ENCODE peak calls at places on chromosomes 1 and 21, in six cellular contexts. K, E, C, Z, V and J are unnamed samples.

GRCh38 chr1:72915581-72915980 is 633.2 kb upstream of the NEGR1 start:
- DNase-seq in K (peak), E (no peak), C (no peak), Z (no peak), V (no peak), J (no peak)

GRCh38 chr1:243287652-243288051 is 31.8 kb downstream of the SDCCAG8 start:
- DNase-seq in K (no peak), E (no peak), C (no peak), Z (no peak), V (no peak), J (no peak)

GRCh38 chr1:7432896-7433380 is 338.2 kb upstream of the VAMP3 start:
- DNase-seq in K (no peak), E (no peak), C (no peak), Z (no peak), V (no peak), J (no peak)

GRCh38 chr1:245156736-245157505 is 2.1 kb downstream of the KIF26B start:
- DNase-seq in K (peak), E (no peak), C (no peak), Z (no peak), V (no peak), J (no peak)

GRCh38 chr1:65632230-65632629 is 160.5 kb upstream of the PDE4B start:
- DNase-seq in K (no peak), E (no peak), C (no peak), Z (no peak), V (no peak), J (no peak)

GRCh38 chr1:7783178-7783711 is 846 bp upstream of the PER3 start:
- DNase-seq in K (no peak), E (peak), C (no peak), Z (peak), V (no peak), J (no peak)

GRCh38 chr21:15206514-15206913 is 141.7 kb upstream of the NRIP1 start:
- DNase-seq in K (no peak), E (no peak), C (no peak), Z (no peak), V (no peak), J (no peak)

GRCh38 chr1:234886081-234886874 is 242.4 kb downstream of the TOMM20 start:
- DNase-seq in K (no peak), E (no peak), C (no peak), Z (no peak), V (no peak), J (no peak)

GRCh38 chr1:64933296-64934070 is 32.9 kb downstream of the JAK1 start:
- DNase-seq in K (no peak), E (no peak), C (no peak), Z (peak), V (no peak), J (no peak)

GRCh38 chr1:46613661-46614603 is 2.7 kb downstream of the MOB3C start:
- DNase-seq in K (peak), E (peak), C (no peak), Z (peak), V (no peak), J (peak)

GRCh38 chr1:99943238-99943794 is 26.5 kb upstream of the SLC35A3 start:
- DNase-seq in K (no peak), E (no peak), C (no peak), Z (no peak), V (no peak), J (no peak)

GRCh38 chr1:152344463-152344862 is 15.3 kb downstream of the FLG2 start:
- DNase-seq in K (no peak), E (no peak), C (no peak), Z (no peak), V (no peak), J (no peak)

GRCh38 chr1:83705091-83705490 is 293.8 kb downstream of the TTLL7 start:
- DNase-seq in K (no peak), E (no peak), C (no peak), Z (no peak), V (no peak), J (no peak)

GRCh38 chr1:1114431-1114830 is 1.5 kb downstream of the C1orf159 start:
- DNase-seq in K (no peak), E (no peak), C (no peak), Z (no peak), V (no peak), J (no peak)

GRCh38 chr1:217617120-217617519 is 13.8 kb downstream of the GPATCH2 start:
- DNase-seq in K (no peak), E (no peak), C (no peak), Z (no peak), V (no peak), J (no peak)

GRCh38 chr21:45011426-45011825 is 63.0 kb upstream of the ADARB1 start:
- DNase-seq in K (no peak), E (no peak), C (no peak), Z (peak), V (no peak), J (no peak)

GRCh38 chr1:21365036-21365435 is 74.8 kb upstream of the ECE1 start:
- DNase-seq in K (no peak), E (no peak), C (no peak), Z (no peak), V (no peak), J (no peak)

GRCh38 chr1:85911742-85912141 is 203.5 kb upstream of the ZNHIT6 start:
- DNase-seq in K (peak), E (no peak), C (no peak), Z (no peak), V (peak), J (no peak)

GRCh38 chr1:59730302-59730701 is 84.4 kb upstream of the HOOK1 start:
- DNase-seq in K (no peak), E (no peak), C (no peak), Z (no peak), V (no peak), J (no peak)

GRCh38 chr1:175861641-175862367 is 118.4 kb upstream of the TNR start:
- DNase-seq in K (no peak), E (no peak), C (no peak), Z (no peak), V (no peak), J (no peak)

GRCh38 chr21:42818328-42818749 is 61.0 kb downstream of the WDR4 start:
- DNase-seq in K (peak), E (no peak), C (peak), Z (peak), V (peak), J (peak)

GRCh38 chr1:228096416-228097332 is 6.5 kb downstream of the C1orf35 start:
- DNase-seq in K (no peak), E (no peak), C (no peak), Z (peak), V (no peak), J (no peak)

DNA sequence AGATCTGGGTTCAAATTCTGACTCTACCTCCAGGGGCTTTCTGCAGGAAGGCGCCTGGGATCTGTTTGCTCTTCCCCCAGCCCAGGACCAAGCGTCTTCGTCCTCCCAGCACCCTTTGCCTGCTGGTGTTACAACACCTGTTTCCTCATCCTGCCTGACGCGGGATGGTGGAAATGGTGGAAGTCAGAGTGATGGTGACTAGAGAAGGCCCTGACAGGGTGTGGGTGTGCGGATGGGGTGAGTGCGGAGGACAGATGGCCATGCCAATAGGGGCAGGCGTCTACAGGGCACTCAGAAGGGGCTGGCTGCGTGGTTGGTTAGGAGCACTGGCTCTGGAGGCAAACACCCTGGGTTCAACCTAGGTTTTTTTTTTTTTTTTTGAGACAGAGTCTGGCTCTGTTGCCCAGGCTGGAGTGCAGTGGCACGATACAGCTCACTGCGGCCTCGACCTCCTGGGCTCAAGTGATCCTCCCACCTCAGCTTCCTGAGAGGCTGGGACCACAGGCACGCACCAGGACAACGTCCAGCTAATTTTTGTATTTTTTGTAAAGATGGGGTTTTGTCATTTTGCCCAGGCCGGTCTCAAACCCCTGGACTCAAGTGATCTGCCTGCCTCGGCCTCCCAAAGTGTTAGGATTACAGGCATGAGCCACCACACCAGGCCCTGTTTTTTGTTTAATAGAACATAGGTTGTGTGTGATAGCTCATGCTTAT is 1.5 kb downstream of the THEMIS2 start:
- DNase-seq in K (no peak), E (no peak), C (no peak), Z (peak), V (no peak), J (no peak)
- H3K27ac ChIP-seq in K (no peak), E (peak), C (peak), Z (no peak), V (no peak), J (peak)

GRCh38 chr1:57712846-57713245 is 289.0 kb upstream of the DAB1 start:
- DNase-seq in K (no peak), E (no peak), C (no peak), Z (no peak), V (no peak), J (no peak)

GRCh38 chr1:57707631-57708030 is 283.8 kb upstream of the DAB1 start:
- DNase-seq in K (no peak), E (no peak), C (no peak), Z (no peak), V (no peak), J (no peak)

DNA sequence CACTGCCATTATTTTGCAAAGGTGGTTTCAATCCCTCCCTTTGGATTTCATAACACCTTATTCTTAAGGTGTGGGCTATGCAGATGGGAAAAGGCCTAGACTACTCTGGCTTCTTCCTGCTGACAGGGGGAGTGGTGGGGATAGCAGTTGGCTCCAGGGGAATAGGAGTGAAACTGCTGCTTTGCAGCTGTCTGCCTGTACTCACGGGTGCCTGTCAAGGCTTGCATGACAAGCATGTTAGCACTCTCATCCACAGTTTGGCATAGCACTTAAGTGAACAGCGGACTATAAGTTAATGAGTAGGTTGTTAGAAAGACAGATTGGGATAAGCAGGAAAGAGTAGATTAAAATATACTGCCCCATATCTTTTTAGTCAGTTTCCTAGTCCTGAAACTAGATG is 287.5 kb upstream of the DAB1 start:
- DNase-seq in K (no peak), E (no peak), C (no peak), Z (no peak), V (no peak), J (no peak)
- H3K27ac ChIP-seq in K (no peak), E (no peak), C (no peak), Z (no peak), V (no peak), J (no peak)

GRCh38 chr1:162699366-162699765 is 67.1 kb downstream of the DDR2 start:
- DNase-seq in K (no peak), E (no peak), C (no peak), Z (no peak), V (no peak), J (no peak)

GRCh38 chr1:162696286-162696862 is 64.1 kb downstream of the DDR2 start:
- DNase-seq in K (peak), E (no peak), C (no peak), Z (peak), V (peak), J (no peak)

GRCh38 chr1:162695687-162696086 is 63.4 kb downstream of the DDR2 start:
- DNase-seq in K (no peak), E (no peak), C (no peak), Z (no peak), V (no peak), J (no peak)

GRCh38 chr1:162694911-162695310 is 62.6 kb downstream of the DDR2 start:
- DNase-seq in K (no peak), E (no peak), C (no peak), Z (no peak), V (no peak), J (no peak)

GRCh38 chr1:162697140-162697895 is 65.1 kb downstream of the DDR2 start:
- DNase-seq in K (no peak), E (no peak), C (no peak), Z (no peak), V (no peak), J (no peak)
- H3K27ac ChIP-seq in K (peak), E (no peak), C (no peak), Z (peak), V (no peak), J (no peak)

GRCh38 chr1:172581779-172582178 is 48.8 kb downstream of the SUCO start:
- DNase-seq in K (no peak), E (no peak), C (no peak), Z (no peak), V (no peak), J (no peak)

GRCh38 chr1:172585861-172586260 is 52.9 kb downstream of the SUCO start:
- DNase-seq in K (no peak), E (no peak), C (no peak), Z (no peak), V (no peak), J (no peak)

GRCh38 chr1:172581273-172581672 is 48.3 kb downstream of the SUCO start:
- DNase-seq in K (no peak), E (no peak), C (no peak), Z (no peak), V (no peak), J (no peak)

GRCh38 chr1:172585348-172585747 is 52.4 kb downstream of the SUCO start:
- DNase-seq in K (no peak), E (no peak), C (no peak), Z (no peak), V (no peak), J (no peak)

GRCh38 chr1:172582889-172583288 is 49.9 kb downstream of the SUCO start:
- DNase-seq in K (no peak), E (no peak), C (no peak), Z (no peak), V (no peak), J (no peak)
- H3K27ac ChIP-seq in K (no peak), E (no peak), C (no peak), Z (no peak), V (no peak), J (no peak)

GRCh38 chr1:226942392-226942791 is 2.3 kb downstream of the COQ8A start:
- DNase-seq in K (no peak), E (no peak), C (no peak), Z (no peak), V (no peak), J (no peak)
- H3K27ac ChIP-seq in K (no peak), E (peak), C (no peak), Z (peak), V (no peak), J (no peak)